ENCODE peak calls at places on chromosome 14, in eight cellular contexts. One of them, this sample, is unnamed.

GRCh38 chr14:93084402-93084801 is 31.3 kb downstream of the ITPK1 start:
- DNase-seq in SW480: no peak
- DNase-seq in Karpas-422: no peak
- DNase-seq in activated effector memory CD4-positive, alpha-beta T cell treated with Interleukin-2 at 50 U/mL for 16 hours: no peak
- DNase-seq in NB4: no peak
- DNase-seq in RCC 7860: no peak
- DNase-seq in HTR-8/SVneo: no peak
- DNase-seq in T-helper 2 cell: no peak
- DNase-seq in this sample: no peak

GRCh38 chr14:90759370-90760054 is 56.7 kb downstream of the TTC7B start:
- DNase-seq in SW480: no peak
- DNase-seq in Karpas-422: peak; percentile 57
- DNase-seq in activated effector memory CD4-positive, alpha-beta T cell treated with Interleukin-2 at 50 U/mL for 16 hours: no peak
- DNase-seq in NB4: peak; percentile 81
- DNase-seq in RCC 7860: no peak
- DNase-seq in HTR-8/SVneo: no peak
- DNase-seq in T-helper 2 cell: no peak
- DNase-seq in this sample: no peak

GRCh38 chr14:102323102-102323501 is 3.6 kb downstream of the ZNF839 start:
- DNase-seq in SW480: peak; percentile 68
- DNase-seq in Karpas-422: peak; percentile 75
- DNase-seq in activated effector memory CD4-positive, alpha-beta T cell treated with Interleukin-2 at 50 U/mL for 16 hours: no peak
- DNase-seq in NB4: peak; percentile 76
- DNase-seq in RCC 7860: peak; percentile 50
- DNase-seq in HTR-8/SVneo: peak; percentile 57
- DNase-seq in T-helper 2 cell: no peak
- DNase-seq in this sample: peak; percentile 37

GRCh38 chr14:64723691-64724577 is 19.7 kb downstream of the PLEKHG3 start:
- DNase-seq in SW480: no peak
- DNase-seq in Karpas-422: no peak
- DNase-seq in activated effector memory CD4-positive, alpha-beta T cell treated with Interleukin-2 at 50 U/mL for 16 hours: no peak
- DNase-seq in NB4: no peak
- DNase-seq in RCC 7860: peak; percentile 44
- DNase-seq in HTR-8/SVneo: no peak
- DNase-seq in T-helper 2 cell: no peak
- DNase-seq in this sample: peak; percentile 66

GRCh38 chr14:87030182-87030581 is 962.8 kb downstream of the GALC start:
- DNase-seq in SW480: no peak
- DNase-seq in Karpas-422: no peak
- DNase-seq in activated effector memory CD4-positive, alpha-beta T cell treated with Interleukin-2 at 50 U/mL for 16 hours: no peak
- DNase-seq in NB4: no peak
- DNase-seq in RCC 7860: no peak
- DNase-seq in HTR-8/SVneo: no peak
- DNase-seq in T-helper 2 cell: no peak
- DNase-seq in this sample: no peak

GRCh38 chr14:69115407-69116185 is 37.3 kb downstream of the DCAF5 start:
- DNase-seq in SW480: no peak
- DNase-seq in Karpas-422: no peak
- DNase-seq in activated effector memory CD4-positive, alpha-beta T cell treated with Interleukin-2 at 50 U/mL for 16 hours: no peak
- DNase-seq in NB4: no peak
- DNase-seq in RCC 7860: no peak
- DNase-seq in HTR-8/SVneo: no peak
- DNase-seq in T-helper 2 cell: no peak
- DNase-seq in this sample: no peak

GRCh38 chr14:34711169-34711568 is 3.2 kb downstream of the CFL2 start:
- DNase-seq in SW480: no peak
- DNase-seq in Karpas-422: peak; percentile 88
- DNase-seq in activated effector memory CD4-positive, alpha-beta T cell treated with Interleukin-2 at 50 U/mL for 16 hours: no peak
- DNase-seq in NB4: no peak
- DNase-seq in RCC 7860: no peak
- DNase-seq in HTR-8/SVneo: peak; percentile 66
- DNase-seq in T-helper 2 cell: no peak
- DNase-seq in this sample: peak; percentile 53

GRCh38 chr14:67513631-67514108 is 19.4 kb upstream of the PLEKHH1 start:
- DNase-seq in SW480: no peak
- DNase-seq in Karpas-422: peak; percentile 82
- DNase-seq in activated effector memory CD4-positive, alpha-beta T cell treated with Interleukin-2 at 50 U/mL for 16 hours: no peak
- DNase-seq in NB4: no peak
- DNase-seq in RCC 7860: no peak
- DNase-seq in HTR-8/SVneo: no peak
- DNase-seq in T-helper 2 cell: no peak
- DNase-seq in this sample: no peak

GRCh38 chr14:84969501-84969900 is 560.4 kb upstream of the FLRT2 start:
- DNase-seq in SW480: no peak
- DNase-seq in Karpas-422: no peak
- DNase-seq in activated effector memory CD4-positive, alpha-beta T cell treated with Interleukin-2 at 50 U/mL for 16 hours: no peak
- DNase-seq in NB4: no peak
- DNase-seq in RCC 7860: no peak
- DNase-seq in HTR-8/SVneo: no peak
- DNase-seq in T-helper 2 cell: no peak
- DNase-seq in this sample: no peak

GRCh38 chr14:88825503-88825902 is 1.1 kb downstream of the TTC8 start:
- DNase-seq in SW480: no peak
- DNase-seq in Karpas-422: no peak
- DNase-seq in activated effector memory CD4-positive, alpha-beta T cell treated with Interleukin-2 at 50 U/mL for 16 hours: no peak
- DNase-seq in NB4: no peak
- DNase-seq in RCC 7860: no peak
- DNase-seq in HTR-8/SVneo: no peak
- DNase-seq in T-helper 2 cell: no peak
- DNase-seq in this sample: no peak

GRCh38 chr14:84162658-84163057 is 1367.3 kb upstream of the FLRT2 start:
- DNase-seq in SW480: no peak
- DNase-seq in Karpas-422: no peak
- DNase-seq in activated effector memory CD4-positive, alpha-beta T cell treated with Interleukin-2 at 50 U/mL for 16 hours: no peak
- DNase-seq in NB4: no peak
- DNase-seq in RCC 7860: no peak
- DNase-seq in HTR-8/SVneo: no peak
- DNase-seq in T-helper 2 cell: no peak
- DNase-seq in this sample: peak; percentile 28

GRCh38 chr14:97446087-97446486 is 648.9 kb downstream of the VRK1 start:
- DNase-seq in SW480: no peak
- DNase-seq in Karpas-422: no peak
- DNase-seq in activated effector memory CD4-positive, alpha-beta T cell treated with Interleukin-2 at 50 U/mL for 16 hours: no peak
- DNase-seq in NB4: no peak
- DNase-seq in RCC 7860: no peak
- DNase-seq in HTR-8/SVneo: no peak
- DNase-seq in T-helper 2 cell: no peak
- DNase-seq in this sample: no peak

GRCh38 chr14:99688629-99689028 is 4.5 kb downstream of the CYP46A1 start:
- DNase-seq in SW480: no peak
- DNase-seq in Karpas-422: no peak
- DNase-seq in activated effector memory CD4-positive, alpha-beta T cell treated with Interleukin-2 at 50 U/mL for 16 hours: no peak
- DNase-seq in NB4: no peak
- DNase-seq in RCC 7860: no peak
- DNase-seq in HTR-8/SVneo: no peak
- DNase-seq in T-helper 2 cell: no peak
- DNase-seq in this sample: no peak

GRCh38 chr14:35133542-35134328 is 11.4 kb downstream of the PRORP start:
- DNase-seq in SW480: no peak
- DNase-seq in Karpas-422: no peak
- DNase-seq in activated effector memory CD4-positive, alpha-beta T cell treated with Interleukin-2 at 50 U/mL for 16 hours: no peak
- DNase-seq in NB4: no peak
- DNase-seq in RCC 7860: no peak
- DNase-seq in HTR-8/SVneo: no peak
- DNase-seq in T-helper 2 cell: no peak
- DNase-seq in this sample: no peak

GRCh38 chr14:43308411-43308810 is 1198.7 kb downstream of the FSCB start:
- DNase-seq in SW480: no peak
- DNase-seq in Karpas-422: no peak
- DNase-seq in activated effector memory CD4-positive, alpha-beta T cell treated with Interleukin-2 at 50 U/mL for 16 hours: no peak
- DNase-seq in NB4: no peak
- DNase-seq in RCC 7860: no peak
- DNase-seq in HTR-8/SVneo: no peak
- DNase-seq in T-helper 2 cell: no peak
- DNase-seq in this sample: no peak

GRCh38 chr14:101459392-101459900 is 101.8 kb upstream of the DIO3 start:
- DNase-seq in SW480: no peak
- DNase-seq in Karpas-422: no peak
- DNase-seq in activated effector memory CD4-positive, alpha-beta T cell treated with Interleukin-2 at 50 U/mL for 16 hours: no peak
- DNase-seq in NB4: no peak
- DNase-seq in RCC 7860: no peak
- DNase-seq in HTR-8/SVneo: no peak
- DNase-seq in T-helper 2 cell: no peak
- DNase-seq in this sample: no peak

GRCh38 chr14:92190768-92191167 is 69.0 kb downstream of the CPSF2 start:
- DNase-seq in SW480: no peak
- DNase-seq in Karpas-422: no peak
- DNase-seq in activated effector memory CD4-positive, alpha-beta T cell treated with Interleukin-2 at 50 U/mL for 16 hours: no peak
- DNase-seq in NB4: no peak
- DNase-seq in RCC 7860: no peak
- DNase-seq in HTR-8/SVneo: no peak
- DNase-seq in T-helper 2 cell: no peak
- DNase-seq in this sample: no peak

GRCh38 chr14:93619176-93619793 is 169.0 kb downstream of the PRIMA1 start:
- DNase-seq in SW480: peak; percentile 42
- DNase-seq in Karpas-422: peak; percentile 85
- DNase-seq in activated effector memory CD4-positive, alpha-beta T cell treated with Interleukin-2 at 50 U/mL for 16 hours: no peak
- DNase-seq in NB4: peak; percentile 67
- DNase-seq in RCC 7860: no peak
- DNase-seq in HTR-8/SVneo: peak; percentile 27
- DNase-seq in T-helper 2 cell: no peak
- DNase-seq in this sample: peak; percentile 77

GRCh38 chr14:77086017-77086727 is 11.9 kb upstream of the CIPC start:
- DNase-seq in SW480: peak; percentile 54
- DNase-seq in Karpas-422: no peak
- DNase-seq in activated effector memory CD4-positive, alpha-beta T cell treated with Interleukin-2 at 50 U/mL for 16 hours: no peak
- DNase-seq in NB4: no peak
- DNase-seq in RCC 7860: peak; percentile 15
- DNase-seq in HTR-8/SVneo: no peak
- DNase-seq in T-helper 2 cell: no peak
- DNase-seq in this sample: peak; percentile 46

This sample was measured in cardiac muscle cell.